ENCODE peak calls at places on chromosomes 7 and 10, in six cellular contexts. T is SK-N-SH, J is A549, U is transverse colon, Q is K562, R is stomach. A is an unnamed sample.

GRCh38 chr10:133113146-133113830 is 25.6 kb downstream of the ADGRA1 start:
- DNase-seq in T (no peak), J (no peak), U (no peak), Q (no peak), R (no peak), A (no peak)

GRCh38 chr10:26855186-26855585 is 5.6 kb downstream of the ABI1 start:
- DNase-seq in T (no peak), J (no peak), U (no peak), Q (no peak), R (no peak), A (no peak)

GRCh38 chr7:107660381-107661080 is at the start of gene SLC26A4:
- DNase-seq in T (peak), J (no peak), U (no peak), Q (no peak), R (no peak), A (peak)

GRCh38 chr7:26101471-26102151 is 50.4 kb upstream of the NFE2L3 start:
- DNase-seq in T (no peak), J (no peak), U (peak), Q (no peak), R (no peak), A (peak)

GRCh38 chr10:43355749-43356371 is 15.6 kb upstream of the FXYD4 start:
- DNase-seq in T (no peak), J (no peak), U (peak), Q (peak), R (no peak), A (no peak)

GRCh38 chr10:120087109-120087508 is 194.6 kb downstream of the SEC23IP start:
- DNase-seq in T (no peak), J (no peak), U (no peak), Q (no peak), R (no peak), A (no peak)

GRCh38 chr7:66958708-66959350 is 36.6 kb downstream of the SBDS start:
- DNase-seq in T (no peak), J (no peak), U (peak), Q (no peak), R (peak), A (no peak)

GRCh38 chr10:44811072-44811471 is 100.1 kb upstream of the TMEM72 start:
- DNase-seq in T (no peak), J (no peak), U (no peak), Q (no peak), R (no peak), A (no peak)

GRCh38 chr7:41051062-41051461 is 651.8 kb downstream of the INHBA start:
- DNase-seq in T (no peak), J (no peak), U (no peak), Q (no peak), R (no peak), A (no peak)

GRCh38 chr7:157544226-157544625 is 207.4 kb downstream of the DNAJB6 start:
- DNase-seq in T (no peak), J (no peak), U (no peak), Q (no peak), R (no peak), A (no peak)

GRCh38 chr7:80403686-80404241 is 108.1 kb downstream of the GNAT3 start:
- DNase-seq in T (no peak), J (no peak), U (no peak), Q (no peak), R (no peak), A (no peak)

GRCh38 chr7:150717821-150718420 is 1.5 kb downstream of the GIMAP1 start:
- DNase-seq in T (no peak), J (no peak), U (no peak), Q (no peak), R (no peak), A (no peak)

GRCh38 chr10:5761220-5761619 is 52.0 kb downstream of the GDI2 start:
- DNase-seq in T (no peak), J (no peak), U (no peak), Q (no peak), R (no peak), A (no peak)

GRCh38 chr7:64192775-64193174 is 14.2 kb upstream of the ZNF735 start:
- DNase-seq in T (no peak), J (no peak), U (no peak), Q (no peak), R (no peak), A (no peak)

GRCh38 chr10:22560391-22561239 is 153.8 kb downstream of the PIP4K2A start:
- DNase-seq in T (no peak), J (no peak), U (no peak), Q (no peak), R (no peak), A (no peak)

GRCh38 chr10:121310151-121310711 is 288.0 kb downstream of the FGFR2 start:
- DNase-seq in T (peak), J (no peak), U (no peak), Q (no peak), R (no peak), A (no peak)

GRCh38 chr10:103805781-103806180 is 49.6 kb downstream of the SH3PXD2A start:
- DNase-seq in T (no peak), J (no peak), U (no peak), Q (no peak), R (no peak), A (no peak)

GRCh38 chr7:112206238-112207105 is at the start of the genes DOCK4 and ZNF277:
- DNase-seq in T (peak), J (peak), U (peak), Q (peak), R (peak), A (peak)
- TF ChIP-seq EP300 in T (no peak), J (no peak), U (no peak), Q (no peak), R (no peak), A (no peak)

GRCh38 chr10:124688366-124688765 is 55.8 kb downstream of the FAM53B start:
- DNase-seq in T (no peak), J (no peak), U (no peak), Q (no peak), R (no peak), A (no peak)

GRCh38 chr10:124685251-124685650 is 58.9 kb downstream of the FAM53B start:
- DNase-seq in T (no peak), J (no peak), U (peak), Q (no peak), R (no peak), A (no peak)

GRCh38 chr10:124688889-124689670 is 55.1 kb downstream of the FAM53B start:
- DNase-seq in T (no peak), J (no peak), U (no peak), Q (peak), R (no peak), A (no peak)

GRCh38 chr10:124683816-124684215 is 60.4 kb downstream of the FAM53B start:
- DNase-seq in T (no peak), J (no peak), U (peak), Q (no peak), R (no peak), A (no peak)

DNA sequence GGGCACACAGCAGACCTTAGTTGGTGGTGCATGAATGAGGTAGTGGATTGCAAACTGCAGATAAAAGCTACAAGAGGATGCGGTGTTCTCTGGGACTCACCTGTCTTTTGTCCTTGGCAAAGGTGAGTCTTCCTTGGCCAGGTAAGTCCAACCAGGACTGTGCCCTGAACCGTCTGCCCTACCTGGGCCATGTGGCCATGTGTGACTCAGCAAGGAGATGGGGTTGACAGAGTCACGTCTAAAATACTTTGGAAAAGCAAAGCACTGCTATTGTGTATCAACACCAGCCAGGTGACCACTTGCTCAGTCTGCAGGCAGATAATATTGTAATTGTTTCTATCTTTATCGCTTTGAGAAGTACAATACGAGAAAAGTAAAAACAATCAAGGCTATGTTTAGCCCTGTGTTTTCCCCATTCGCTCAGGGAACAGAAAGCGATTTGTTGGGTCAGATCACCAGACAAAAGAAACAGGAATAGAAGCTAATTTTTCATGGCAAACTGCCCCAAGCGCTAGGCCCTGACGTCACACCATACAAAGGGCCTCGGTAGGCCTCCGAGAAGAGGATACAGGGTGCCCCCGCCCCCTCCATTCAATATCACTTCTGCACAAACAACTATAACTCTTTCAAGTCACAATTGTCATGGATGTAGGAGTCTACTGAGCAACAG is 57.3 kb downstream of the FAM53B start:
- DNase-seq in T (no peak), J (no peak), U (peak), Q (no peak), R (peak), A (no peak)
- TF ChIP-seq EP300 in T (no peak), J (no peak), U (no peak), Q (no peak), R (no peak), A (no peak)

DNA sequence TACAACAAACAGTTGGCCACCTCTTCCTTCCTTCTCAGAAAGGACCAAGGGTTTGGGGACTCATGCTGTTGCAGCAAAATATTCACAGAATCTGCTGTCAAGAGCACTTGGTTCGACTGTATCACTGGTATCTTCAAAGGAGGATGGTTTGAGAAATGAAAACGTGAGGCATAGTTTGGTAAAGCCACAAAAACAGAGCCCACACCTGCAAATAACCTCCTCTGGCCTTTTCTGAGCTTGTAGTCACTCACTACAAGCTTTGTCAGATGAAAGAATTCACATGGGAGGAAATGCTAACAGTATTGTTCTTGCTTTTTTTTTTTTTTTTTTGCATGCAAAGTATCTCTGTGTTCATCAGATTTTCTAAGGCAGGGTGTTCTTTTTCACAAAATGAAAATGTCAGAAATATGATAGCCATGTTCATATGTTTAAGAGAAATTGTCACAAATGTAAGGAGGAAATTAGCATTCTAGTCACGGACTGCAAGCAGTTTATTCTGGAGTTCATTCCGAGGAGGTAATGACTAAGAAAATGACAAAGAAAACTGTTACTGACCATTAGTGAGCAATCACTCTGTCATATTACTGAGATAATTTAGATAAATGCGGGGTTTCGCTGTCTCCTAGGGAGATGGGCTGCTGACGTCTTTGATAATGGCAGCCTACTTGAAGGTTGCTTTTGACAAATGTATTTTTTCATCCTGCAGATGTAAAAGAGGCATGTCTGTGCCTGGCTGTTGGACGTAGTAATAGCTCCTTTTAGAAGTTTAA is 117.8 kb upstream of the MYO3A start:
- DNase-seq in T (no peak), J (no peak), U (no peak), Q (no peak), R (no peak), A (no peak)
- TF ChIP-seq EP300 in T (no peak), J (no peak), U (no peak), Q (no peak), R (no peak), A (no peak)

GRCh38 chr7:78326870-78327269 is 528.3 kb downstream of the PHTF2 start:
- DNase-seq in T (no peak), J (no peak), U (no peak), Q (no peak), R (no peak), A (no peak)

GRCh38 chr7:78323118-78323517 is 524.5 kb downstream of the PHTF2 start:
- DNase-seq in T (no peak), J (no peak), U (no peak), Q (no peak), R (no peak), A (no peak)

GRCh38 chr7:78326189-78326588 is 527.6 kb downstream of the PHTF2 start:
- DNase-seq in T (no peak), J (no peak), U (no peak), Q (no peak), R (no peak), A (no peak)

GRCh38 chr7:78333530-78333929 is 535.0 kb downstream of the PHTF2 start:
- DNase-seq in T (no peak), J (no peak), U (no peak), Q (no peak), R (no peak), A (no peak)

DNA sequence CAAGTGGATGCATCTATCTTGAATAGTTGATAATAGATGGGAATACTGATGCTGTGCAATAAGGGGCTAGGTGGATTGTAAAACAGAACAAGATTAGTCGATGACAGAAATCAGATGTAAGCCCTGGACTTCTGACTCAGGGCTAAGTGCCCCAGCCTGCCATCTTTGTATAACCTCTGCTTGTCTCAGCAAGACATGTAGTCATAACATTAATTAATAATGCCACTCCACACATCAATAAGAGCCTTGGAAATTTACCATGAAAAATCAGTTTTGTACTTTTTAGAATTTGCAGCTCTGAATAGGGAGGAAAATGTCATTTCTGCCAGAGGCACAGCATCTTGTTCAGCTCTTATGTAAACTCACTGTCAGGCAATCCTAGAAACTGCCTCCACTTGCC is 529.1 kb downstream of the PHTF2 start:
- DNase-seq in T (no peak), J (no peak), U (no peak), Q (no peak), R (no peak), A (no peak)
- TF ChIP-seq EP300 in T (no peak), J (no peak), U (no peak), Q (no peak), R (no peak), A (no peak)

GRCh38 chr10:61965694-61966284 is 64.3 kb downstream of the ARID5B start:
- DNase-seq in T (no peak), J (no peak), U (no peak), Q (no peak), R (no peak), A (no peak)
- TF ChIP-seq EP300 in T (no peak), J (no peak), U (no peak), Q (no peak), R (no peak), A (no peak)

A was measured in H1.